ENCODE peak calls at places on chromosomes 6 and 20, in four cellular contexts. G, M, O and I are unnamed samples.

GRCh38 chr6:1870902-1871301 is 261.2 kb downstream of the FOXC1 start:
- DNase-seq in O (no peak), M (no peak), G (no peak), I (no peak)

GRCh38 chr6:134740473-134741192 is 209.3 kb downstream of the ALDH8A1 start:
- DNase-seq in O (no peak), M (no peak), G (no peak), I (no peak)

GRCh38 chr6:29887330-29887818 is 55.0 kb upstream of the HLA-A start:
- DNase-seq in O (no peak), G (no peak), M (no peak), I (no peak)

GRCh38 chr6:22784611-22785010 is 215.2 kb downstream of the HDGFL1 start:
- DNase-seq in O (no peak), M (no peak), G (no peak), I (no peak)

GRCh38 chr6:42449917-42450313 is 1.8 kb downstream of the TRERF1 start:
- DNase-seq in G (no peak), M (no peak), O (no peak), I (no peak)

GRCh38 chr6:125918681-125919566 is 37.6 kb upstream of the HINT3 start:
- DNase-seq in G (no peak), M (peak; percentile 97), O (no peak), I (peak; percentile 93)

GRCh38 chr6:57216235-57217101 is 5.6 kb downstream of the RAB23 start:
- DNase-seq in M (no peak), O (peak; percentile 69), G (no peak), I (no peak)

GRCh38 chr20:57751411-57751810 is 41.6 kb upstream of the PMEPA1 start:
- DNase-seq in M (no peak), G (no peak), O (no peak), I (no peak)

GRCh38 chr20:46545077-46545826 is 5.2 kb downstream of the OCSTAMP start:
- DNase-seq in O (no peak), M (no peak), G (no peak), I (no peak)

GRCh38 chr20:21053002-21053762 is 53.0 kb downstream of the LINC00237 start:
- DNase-seq in M (peak; percentile 97), G (no peak), O (no peak), I (no peak)

GRCh38 chr6:37082390-37082789 is 76.9 kb downstream of the FGD2 start:
- DNase-seq in M (no peak), G (no peak), O (no peak), I (no peak)

GRCh38 chr6:27239258-27239657 is 8.2 kb upstream of the PRSS16 start:
- DNase-seq in O (no peak), M (no peak), G (no peak), I (no peak)

GRCh38 chr20:32526561-32526960 is 58.6 kb downstream of the NOL4L start:
- DNase-seq in M (no peak), O (no peak), G (no peak), I (no peak)

GRCh38 chr6:149248688-149249369 is 68.7 kb upstream of the TAB2 start:
- DNase-seq in O (peak; percentile 34), M (no peak), G (no peak), I (no peak)

GRCh38 chr6:11414564-11414963 is 123.0 kb upstream of the TMEM170B start:
- DNase-seq in O (no peak), M (peak; percentile 78), G (no peak), I (peak; percentile 72)

GRCh38 chr20:32898721-32899120 is 40.0 kb downstream of the EFCAB8 start:
- DNase-seq in O (no peak), M (no peak), G (no peak), I (no peak)

GRCh38 chr6:41494212-41495115 is 51.7 kb upstream of the FOXP4 start:
- DNase-seq in M (no peak), G (no peak), O (no peak), I (no peak)

GRCh38 chr20:19073584-19074198 is 138.8 kb upstream of the SLC24A3 start:
- DNase-seq in O (peak; percentile 4), G (peak; percentile 15), M (peak; percentile 20), I (no peak)

GRCh38 chr6:147508871-147509608 is 550 bp downstream of the SAMD5 start:
- DNase-seq in M (no peak), G (no peak), O (no peak), I (no peak)

GRCh38 chr6:148440021-148440420 is 97.4 kb downstream of the SASH1 start:
- DNase-seq in O (no peak), G (no peak), M (no peak), I (no peak)

GRCh38 chr20:11170025-11170424 is 496.2 kb upstream of the JAG1 start:
- DNase-seq in G (no peak), M (no peak), O (no peak), I (no peak)

GRCh38 chr20:57033994-57034393 is 232.4 kb downstream of the BMP7 start:
- DNase-seq in G (no peak), O (no peak), M (no peak), I (no peak)

GRCh38 chr6:63636516-63636968 is 940 bp downstream of the PHF3 start:
- DNase-seq in M (peak; percentile 59), G (no peak), O (peak; percentile 75), I (no peak)

GRCh38 chr6:29602564-29603361 is 17.8 kb downstream of the OR2H2 start:
- DNase-seq in M (peak; percentile 35), G (no peak), O (peak; percentile 74), I (no peak)

GRCh38 chr6:34161857-34162515 is 16.1 kb upstream of the GRM4 start:
- DNase-seq in M (no peak), G (no peak), O (no peak), I (no peak)

GRCh38 chr6:15698474-15698873 is 35.6 kb upstream of the DTNBP1 start:
- DNase-seq in G (no peak), M (no peak), O (peak; percentile 84), I (no peak)

GRCh38 chr20:49306903-49307336 is 29.1 kb upstream of the ZNFX1 start:
- DNase-seq in O (no peak), G (no peak), M (peak; percentile 60), I (no peak)

GRCh38 chr20:47181056-47181862 is 175.2 kb downstream of the ZMYND8 start:
- DNase-seq in G (no peak), O (peak; percentile 82), M (peak; percentile 92), I (no peak)

GRCh38 chr6:74044417-74045096 is 348.6 kb downstream of the CD109 start:
- DNase-seq in O (no peak), M (no peak), G (no peak), I (no peak)

GRCh38 chr20:1835531-1835930 is 59.7 kb upstream of the SIRPA start:
- DNase-seq in G (no peak), M (no peak), O (no peak), I (no peak)

GRCh38 chr6:16179970-16180431 is 51.1 kb downstream of the MYLIP start:
- DNase-seq in G (no peak), O (no peak), M (no peak), I (no peak)

GRCh38 chr20:64041040-64041780 is 5.2 kb downstream of the C20orf204 start:
- DNase-seq in M (peak; percentile 67), G (no peak), O (no peak), I (no peak)

GRCh38 chr6:110180228-110181008 is at the start of gene CDC40:
- DNase-seq in G (no peak), M (peak; percentile 78), O (peak; percentile 75), I (no peak)

GRCh38 chr20:2984956-2985661 is 58.3 kb upstream of the GNRH2 start:
- DNase-seq in O (peak; percentile 13), M (no peak), G (no peak), I (no peak)

GRCh38 chr6:81049425-81050042 is 702.9 kb downstream of the TENT5A start:
- DNase-seq in O (no peak), G (no peak), M (no peak), I (no peak)

GRCh38 chr6:16141514-16141913 is 12.6 kb downstream of the MYLIP start:
- DNase-seq in O (no peak), G (no peak), M (no peak), I (no peak)

GRCh38 chr6:111841822-111842221 is 31.4 kb downstream of the FYN start:
- DNase-seq in M (no peak), G (no peak), O (no peak), I (peak; percentile 60)
- TF ChIP-seq BRCA1 in M (no peak), G (no peak), O (no peak), I (no peak)

GRCh38 chr6:107103082-107103481 is 12.2 kb downstream of the BEND3 start:
- DNase-seq in G (no peak), O (no peak), M (no peak), I (no peak)
- TF ChIP-seq BRCA1 in G (no peak), O (no peak), M (no peak), I (no peak)

DNA sequence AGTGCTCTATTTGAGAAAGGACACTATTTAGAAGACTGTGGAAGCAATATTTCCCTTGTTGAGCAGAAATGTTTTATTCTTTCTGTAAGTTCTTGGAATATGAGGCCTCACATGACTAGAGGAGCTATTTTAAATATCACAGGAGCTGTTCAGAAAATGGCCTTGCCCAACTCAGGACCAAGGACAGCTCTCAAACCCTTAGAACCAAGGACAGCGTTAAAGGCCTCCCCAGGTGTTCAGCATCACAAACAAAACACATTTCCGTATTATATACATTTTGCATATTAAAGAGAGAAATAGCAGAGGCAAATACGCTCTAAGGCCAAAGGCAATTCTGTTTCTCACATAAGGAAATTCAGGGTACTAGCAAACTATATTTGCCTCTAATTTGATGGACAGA is 631.4 kb downstream of the CDH26 start:
- DNase-seq in O (peak; percentile 37), G (peak; percentile 7), M (no peak), I (no peak)
- TF ChIP-seq BRCA1 in O (no peak), G (no peak), M (no peak), I (no peak)

DNA sequence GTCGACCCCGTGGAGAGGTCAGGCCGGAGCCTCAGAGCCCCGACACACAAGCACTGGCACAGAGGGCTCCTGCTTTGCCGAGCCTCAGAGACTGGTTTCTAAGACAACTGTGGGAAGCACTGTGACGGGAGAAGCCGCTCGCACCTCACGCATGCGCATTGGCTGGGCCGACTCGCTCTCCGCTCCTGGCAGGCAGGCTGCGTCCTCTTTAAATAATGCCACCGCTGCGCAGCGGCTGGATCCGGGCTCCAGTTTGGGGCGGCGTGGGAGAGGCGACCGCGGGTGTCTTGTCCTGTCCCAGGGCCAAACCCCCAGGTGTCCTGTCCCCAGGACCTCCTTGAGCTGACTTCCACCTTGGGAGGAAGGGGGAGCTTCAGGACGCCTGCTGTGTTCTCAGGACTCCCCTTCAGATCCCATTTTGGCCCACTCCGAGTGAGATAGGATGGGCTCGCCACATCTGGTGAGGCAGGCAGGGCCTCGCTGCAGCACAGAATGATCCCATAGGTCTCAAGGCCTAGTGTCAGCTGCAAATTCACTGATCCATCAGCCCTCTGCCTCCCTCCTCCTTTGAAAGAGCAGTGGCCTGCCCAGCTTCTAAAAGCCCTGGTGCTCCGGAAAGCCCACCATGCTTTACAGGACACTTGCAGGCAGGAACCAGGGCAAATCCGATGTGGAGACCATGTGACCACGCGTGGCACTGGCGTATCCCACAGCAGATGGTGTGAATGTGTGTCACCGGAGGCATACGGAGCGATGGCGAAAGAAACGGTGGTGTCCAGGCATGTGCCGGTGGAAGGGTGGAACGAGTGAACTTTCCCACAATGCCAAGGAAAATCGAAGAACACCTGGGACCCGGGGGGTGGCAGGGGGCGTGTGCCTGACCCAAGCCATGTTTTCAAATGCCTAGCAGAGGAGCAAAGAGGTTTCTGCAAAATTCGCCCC is 169.3 kb upstream of the ZNF337 start:
- DNase-seq in G (no peak), O (peak; percentile 46), M (peak; percentile 73), I (no peak)
- TF ChIP-seq BRCA1 in G (no peak), O (no peak), M (no peak), I (no peak)

DNA sequence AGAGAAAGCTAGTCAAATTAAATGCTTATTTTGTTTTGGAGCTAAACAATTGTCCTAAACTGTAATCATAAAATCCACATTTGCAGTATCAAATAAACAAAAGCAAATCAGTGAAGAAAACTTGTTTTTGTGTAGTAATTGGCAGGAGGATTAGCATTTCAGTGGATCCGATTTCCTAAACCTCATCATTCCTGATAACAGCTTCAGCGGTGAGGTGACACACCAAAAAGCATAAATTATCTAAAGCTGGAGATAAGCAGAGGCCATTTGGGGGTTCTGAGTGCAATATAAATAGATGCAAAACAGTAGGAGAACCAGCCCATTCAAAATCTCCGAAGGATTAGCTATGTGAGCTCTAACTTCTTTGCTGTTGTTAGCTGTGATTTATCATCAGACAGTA is 235.8 kb downstream of the EPHA7 start:
- DNase-seq in G (no peak), M (no peak), O (no peak), I (no peak)
- TF ChIP-seq BRCA1 in G (no peak), M (no peak), O (no peak), I (no peak)